ENCODE peak calls at places on chromosomes 2 and 18, in six cellular contexts. B, H, C, A, F and J are unnamed samples.

GRCh38 chr2:174972924-174973323 is 32.3 kb downstream of the CHN1 start:
- DNase-seq in B (no peak), H (no peak), C (no peak), A (no peak), F (no peak), J (no peak)

GRCh38 chr2:240458900-240459391 is 23.5 kb downstream of the GPC1 start:
- DNase-seq in B (no peak), H (peak), C (no peak), A (peak), F (peak), J (peak)

GRCh38 chr2:102029405-102029804 is 37.6 kb downstream of the IL1R2 start:
- DNase-seq in B (no peak), H (no peak), C (no peak), A (no peak), F (no peak), J (no peak)

GRCh38 chr2:135299165-135299564 is 231.9 kb downstream of the ZRANB3 start:
- DNase-seq in B (no peak), H (no peak), C (no peak), A (no peak), F (no peak), J (no peak)

GRCh38 chr2:75604479-75604878 is 42.1 kb upstream of the MRPL19 start:
- DNase-seq in B (no peak), H (no peak), C (no peak), A (no peak), F (no peak), J (no peak)

GRCh38 chr2:47118581-47118980 is 36.5 kb downstream of the STPG4 start:
- DNase-seq in B (no peak), H (no peak), C (no peak), A (no peak), F (no peak), J (no peak)

GRCh38 chr2:86337235-86338099 is at the start of gene REEP1:
- DNase-seq in B (no peak), H (peak), C (peak), A (no peak), F (peak), J (no peak)

GRCh38 chr18:14747513-14748474 is at the start of gene ANKRD30B:
- DNase-seq in B (no peak), H (no peak), C (no peak), A (no peak), F (no peak), J (no peak)

GRCh38 chr18:51666717-51667320 is 469.3 kb upstream of the MEX3C start:
- DNase-seq in B (no peak), H (peak), C (peak), A (no peak), F (peak), J (no peak)

GRCh38 chr2:173241643-173242042 is 113.0 kb upstream of the CDCA7 start:
- DNase-seq in B (no peak), H (no peak), C (no peak), A (no peak), F (no peak), J (no peak)

GRCh38 chr2:189037518-189037917 is 63.3 kb downstream of the COL3A1 start:
- DNase-seq in B (no peak), H (no peak), C (no peak), A (no peak), F (no peak), J (no peak)

GRCh38 chr18:3279201-3280185 is 17.6 kb downstream of the MYL12B start:
- DNase-seq in B (no peak), H (no peak), C (no peak), A (no peak), F (no peak), J (no peak)

GRCh38 chr2:170457742-170458141 is 257.4 kb upstream of the SP5 start:
- DNase-seq in B (no peak), H (no peak), C (no peak), A (no peak), F (no peak), J (no peak)

GRCh38 chr2:3440486-3440885 is 61.0 kb downstream of the TRAPPC12 start:
- DNase-seq in B (no peak), H (no peak), C (no peak), A (no peak), F (no peak), J (no peak)

GRCh38 chr2:46239847-46240181 is 57.4 kb upstream of the EPAS1 start:
- DNase-seq in B (no peak), H (no peak), C (no peak), A (peak), F (no peak), J (no peak)

GRCh38 chr2:216583157-216583556 is 50.1 kb upstream of the IGFBP2 start:
- DNase-seq in B (no peak), H (no peak), C (no peak), A (no peak), F (no peak), J (no peak)

GRCh38 chr2:107325983-107326786 is 440.2 kb upstream of the ST6GAL2 start:
- DNase-seq in B (no peak), H (no peak), C (peak), A (no peak), F (no peak), J (no peak)

GRCh38 chr18:24031318-24031717 is 16.8 kb downstream of the TTC39C start:
- DNase-seq in B (no peak), H (no peak), C (no peak), A (no peak), F (no peak), J (no peak)

GRCh38 chr18:24026457-24026856 is 11.9 kb downstream of the TTC39C start:
- DNase-seq in B (no peak), H (no peak), C (no peak), A (no peak), F (no peak), J (no peak)

GRCh38 chr18:24023185-24023814 is 8.7 kb downstream of the TTC39C start:
- DNase-seq in B (no peak), H (no peak), C (no peak), A (no peak), F (no peak), J (no peak)

GRCh38 chr18:24024425-24024824 is 9.9 kb downstream of the TTC39C start:
- DNase-seq in B (no peak), H (no peak), C (no peak), A (no peak), F (no peak), J (no peak)

GRCh38 chr18:24027156-24027555 is 12.6 kb downstream of the TTC39C start:
- DNase-seq in B (no peak), H (peak), C (peak), A (no peak), F (peak), J (peak)
- H3K27ac ChIP-seq in B (no peak), H (no peak), C (peak), A (no peak), F (no peak), J (peak)

DNA sequence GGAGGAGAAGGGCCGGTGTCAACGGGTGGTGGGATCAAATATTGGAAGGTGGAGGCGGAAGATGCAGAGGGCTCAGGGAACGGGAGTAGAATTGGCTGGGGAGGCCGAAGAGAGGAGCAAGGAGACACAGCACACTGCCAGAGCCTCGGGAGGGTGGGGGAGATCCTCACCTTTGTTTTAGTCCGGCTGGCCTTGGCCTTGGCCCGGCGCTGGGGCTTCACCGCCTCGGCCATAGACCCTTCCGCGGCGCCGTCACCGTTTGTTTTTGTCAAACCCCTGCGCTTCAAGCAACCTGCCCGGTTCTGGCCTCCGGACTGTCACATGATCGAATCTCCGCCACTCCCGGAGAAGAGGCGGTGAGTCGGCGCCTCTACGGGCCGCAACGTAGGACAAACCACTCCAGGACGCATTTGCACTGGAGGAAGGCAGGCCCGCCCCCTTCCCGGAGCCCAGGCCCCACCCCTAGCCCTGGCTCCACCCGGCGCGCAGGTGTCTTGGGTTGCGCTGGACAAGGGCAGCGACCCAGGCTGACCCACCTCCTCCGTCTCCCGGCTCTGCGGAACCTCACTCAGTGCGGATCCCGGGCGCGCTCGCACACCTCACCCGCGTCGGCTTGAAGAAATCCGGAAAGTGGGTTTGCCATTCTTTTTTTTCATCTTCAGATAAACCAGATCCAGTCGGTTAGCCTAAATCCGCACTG is at the start of gene EPG5:
- DNase-seq in B (peak), H (peak), C (peak), A (peak), F (peak), J (peak)
- TF ChIP-seq POLR2A in B (peak), H (peak), C (peak), A (peak), F (peak), J (peak)

DNA sequence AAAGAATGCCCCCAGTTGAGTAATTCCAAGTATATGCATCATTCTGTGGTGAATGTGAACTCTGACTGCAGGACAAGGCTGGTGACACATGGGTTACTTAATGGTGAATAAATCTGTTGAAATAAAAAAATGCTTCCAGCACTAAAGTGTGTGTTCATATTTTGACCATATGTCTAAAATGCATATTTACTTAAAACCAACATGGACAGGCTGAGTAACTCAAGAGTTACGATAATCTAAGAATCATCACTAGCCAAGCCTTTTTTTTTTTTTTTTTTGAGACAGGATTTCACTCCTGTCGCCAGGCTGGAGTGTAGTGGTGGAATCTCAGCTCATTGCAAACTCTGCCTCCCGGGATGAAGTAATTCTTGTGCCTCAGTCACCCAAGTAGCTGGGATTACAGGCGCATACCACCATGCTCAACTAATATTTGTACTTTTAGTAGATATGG is 47.1 kb upstream of the CCBE1 start:
- DNase-seq in B (no peak), H (no peak), C (no peak), A (no peak), F (no peak), J (no peak)
- H3K27ac ChIP-seq in B (no peak), H (no peak), C (no peak), A (no peak), F (no peak), J (no peak)

GRCh38 chr2:68925298-68925885 is 27.3 kb downstream of the GKN2 start:
- DNase-seq in B (no peak), H (no peak), C (no peak), A (no peak), F (no peak), J (peak)
- TF ChIP-seq POLR2A in B (no peak), H (no peak), C (no peak), A (no peak), F (no peak), J (no peak)

GRCh38 chr2:36362291-36362690 is 6.7 kb downstream of the CRIM1 start:
- DNase-seq in B (no peak), H (no peak), C (no peak), A (no peak), F (no peak), J (no peak)
- H3K27ac ChIP-seq in B (no peak), H (no peak), C (no peak), A (no peak), F (no peak), J (no peak)

DNA sequence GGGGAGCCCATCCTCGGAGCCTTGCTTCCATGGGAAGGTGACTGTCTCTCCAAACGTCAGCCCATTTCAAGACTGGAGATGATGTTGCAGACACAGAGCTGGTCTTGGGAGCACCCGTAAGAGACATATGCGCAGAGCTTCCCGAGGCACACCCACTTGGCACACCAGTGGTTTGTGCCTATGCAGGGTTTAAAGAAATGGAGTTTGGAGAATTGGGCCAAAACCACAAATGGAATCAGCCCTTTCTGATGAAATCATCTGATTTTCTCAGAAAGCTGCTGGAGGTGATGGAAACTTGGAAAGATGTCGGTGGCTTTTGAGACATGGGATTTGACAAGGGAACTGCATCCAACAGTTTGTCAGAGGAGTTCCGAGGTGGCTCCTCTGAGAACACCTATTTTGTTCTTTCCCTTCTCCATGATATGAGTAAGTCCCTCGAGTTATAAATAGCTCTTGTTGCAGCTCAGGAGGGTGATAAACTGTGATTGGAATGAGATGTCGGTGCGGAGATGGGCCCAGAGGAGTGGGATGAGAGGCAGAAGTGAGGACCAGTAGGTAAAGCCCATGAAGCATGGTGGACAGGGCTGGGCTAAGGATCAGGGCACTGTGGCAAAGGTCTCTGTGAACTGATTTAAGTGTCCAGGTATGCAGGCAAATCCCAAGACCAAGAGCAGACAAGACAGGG is 225.7 kb downstream of the ACKR3 start:
- DNase-seq in B (no peak), H (no peak), C (no peak), A (no peak), F (no peak), J (no peak)
- TF ChIP-seq POLR2A in B (no peak), H (no peak), C (no peak), A (no peak), F (no peak), J (no peak)